ENCODE peak calls at places on chromosomes 6 and 20, in four cellular contexts. C is NCI-H2081, X is midbrain, N is NCI-H82. A is an unnamed sample.

GRCh38 chr6:82906951-82907350 is 158.7 kb downstream of the UBE3D start:
- DNase-seq in N (no peak), X (no peak), C (no peak), A (no peak)

GRCh38 chr20:44576297-44576696 is 6.1 kb upstream of the PKIG start:
- DNase-seq in C (no peak), N (peak), X (no peak), A (no peak)

GRCh38 chr6:40356242-40356910 is 230.8 kb downstream of the LRFN2 start:
- DNase-seq in X (no peak), C (no peak), N (no peak), A (no peak)

GRCh38 chr6:147126618-147127022 is 77.6 kb upstream of the STXBP5 start:
- DNase-seq in N (no peak), X (no peak), C (no peak), A (no peak)

GRCh38 chr6:43951063-43951755 is 176.0 kb downstream of the MRPL14 start:
- DNase-seq in C (no peak), N (peak), X (no peak), A (peak)

GRCh38 chr6:90268178-90268577 is 28.5 kb downstream of the BACH2 start:
- DNase-seq in C (no peak), N (no peak), X (no peak), A (no peak)

GRCh38 chr6:26234421-26235239 is 130.4 kb upstream of the BTN3A2 start:
- DNase-seq in C (peak), N (peak), X (peak), A (peak)

GRCh38 chr20:13130100-13130706 is 90.9 kb upstream of the ISM1 start:
- DNase-seq in C (no peak), N (no peak), X (no peak), A (no peak)

GRCh38 chr6:15524736-15525401 is 138.0 kb downstream of the DTNBP1 start:
- DNase-seq in C (no peak), N (peak), X (no peak), A (no peak)

GRCh38 chr20:48800227-48800626 is 27.6 kb downstream of the PREX1 start:
- DNase-seq in X (no peak), N (no peak), C (no peak), A (no peak)

GRCh38 chr6:95518630-95519227 is 58.6 kb upstream of the MANEA start:
- DNase-seq in C (no peak), X (no peak), N (no peak), A (peak)

GRCh38 chr6:127691147-127691546 is 114.2 kb downstream of the C6orf58 start:
- DNase-seq in C (no peak), N (no peak), X (no peak), A (no peak)

GRCh38 chr20:21360686-21361085 is 36.6 kb downstream of the NKX2-4 start:
- DNase-seq in X (no peak), C (no peak), N (no peak), A (no peak)

GRCh38 chr6:51098246-51098645 is 279.6 kb downstream of the TFAP2B start:
- DNase-seq in C (no peak), X (no peak), N (no peak), A (no peak)

GRCh38 chr6:95321106-95321505 is 256.2 kb upstream of the MANEA start:
- DNase-seq in N (peak), C (no peak), X (no peak), A (no peak)

GRCh38 chr6:40410792-40411191 is 176.4 kb downstream of the LRFN2 start:
- DNase-seq in C (peak), X (no peak), N (peak), A (peak)

GRCh38 chr6:128478230-128479047 is 42.0 kb downstream of the PTPRK start:
- DNase-seq in X (peak), N (no peak), C (no peak), A (no peak)

GRCh38 chr20:46990017-46990810 is 95.6 kb downstream of the EYA2 start:
- DNase-seq in C (no peak), X (no peak), N (no peak), A (no peak)

GRCh38 chr6:135189344-135189743 is 8.2 kb downstream of the MYB start:
- DNase-seq in X (no peak), N (no peak), C (no peak), A (no peak)

GRCh38 chr6:35436071-35436865 is 15.9 kb upstream of the FANCE start:
- DNase-seq in X (no peak), C (no peak), N (peak), A (no peak)

GRCh38 chr20:63499333-63499969 is 568 bp upstream of the EEF1A2 start:
- DNase-seq in X (no peak), C (no peak), N (peak), A (peak)

A was measured in BE2C.